ENCODE peak calls at places on chromosomes 1 and 21, in seven cellular contexts. A is neuronal stem cell, N is IMR-90, B is H9, Z is trophoblast cell, M is H1, U is mesenchymal stem cell. H is an unnamed sample.

GRCh38 chr1:152050886-152051764 is 14.3 kb upstream of the S100A11 start:
- DNase-seq in A (no peak), N (peak), B (no peak), Z (no peak), M (no peak), U (no peak), H (no peak)

GRCh38 chr1:204992499-204992898 is 50.5 kb upstream of the CNTN2 start:
- DNase-seq in A (no peak), N (no peak), B (no peak), Z (no peak), M (no peak), U (no peak), H (no peak)

GRCh38 chr1:31412732-31413404 is at the start of gene SERINC2:
- DNase-seq in A (peak), N (no peak), B (peak), Z (peak), M (no peak), U (no peak), H (peak)

GRCh38 chr1:94792876-94793605 is 27.1 kb upstream of the SLC44A3 start:
- DNase-seq in A (no peak), N (peak), B (no peak), Z (peak), M (no peak), U (peak), H (no peak)

GRCh38 chr1:212070720-212071302 is 35.3 kb downstream of the DTL start:
- DNase-seq in A (no peak), N (peak), B (no peak), Z (peak), M (no peak), U (peak), H (peak)

GRCh38 chr1:163069142-163069541 is at the start of gene RGS4:
- DNase-seq in A (peak), N (peak), B (peak), Z (peak), M (peak), U (peak), H (peak)

GRCh38 chr1:155170101-155170785 is 2.9 kb downstream of the KRTCAP2 start:
- DNase-seq in A (no peak), N (no peak), B (no peak), Z (no peak), M (no peak), U (no peak), H (no peak)

GRCh38 chr1:245971711-245972085 is 535.4 kb downstream of the SMYD3 start:
- DNase-seq in A (no peak), N (peak), B (no peak), Z (peak), M (no peak), U (peak), H (no peak)

GRCh38 chr1:233261206-233261605 is 34.3 kb downstream of the PCNX2 start:
- DNase-seq in A (no peak), N (no peak), B (no peak), Z (no peak), M (no peak), U (no peak), H (no peak)

GRCh38 chr1:17559618-17560419 is 20.3 kb downstream of the ARHGEF10L start:
- DNase-seq in A (no peak), N (no peak), B (no peak), Z (no peak), M (no peak), U (no peak), H (no peak)

GRCh38 chr21:29555601-29556000 is 256.9 kb downstream of the BACH1 start:
- DNase-seq in A (no peak), N (no peak), B (no peak), Z (no peak), M (no peak), U (no peak), H (no peak)

GRCh38 chr1:58231204-58231603 is 315.3 kb downstream of the OMA1 start:
- DNase-seq in A (no peak), N (no peak), B (no peak), Z (no peak), M (no peak), U (no peak), H (no peak)

GRCh38 chr21:42833439-42833815 is 45.9 kb downstream of the WDR4 start:
- DNase-seq in A (no peak), N (peak), B (peak), Z (peak), M (no peak), U (peak), H (peak)

GRCh38 chr1:45008076-45008475 is 3.0 kb downstream of the HECTD3 start:
- DNase-seq in A (no peak), N (no peak), B (no peak), Z (no peak), M (no peak), U (no peak), H (no peak)

GRCh38 chr1:24713176-24713575 is 32.1 kb upstream of the CLIC4 start:
- DNase-seq in A (no peak), N (no peak), B (no peak), Z (peak), M (no peak), U (no peak), H (no peak)

GRCh38 chr21:41501919-41502318 is 6.0 kb downstream of the TMPRSS2 start:
- DNase-seq in A (no peak), N (no peak), B (no peak), Z (peak), M (no peak), U (no peak), H (no peak)

GRCh38 chr1:70190180-70190579 is 15.2 kb downstream of the LRRC40 start:
- DNase-seq in A (no peak), N (no peak), B (no peak), Z (no peak), M (no peak), U (no peak), H (no peak)

GRCh38 chr1:108961752-108962486 is 1.4 kb downstream of the CLCC1 start:
- DNase-seq in A (no peak), N (no peak), B (no peak), Z (no peak), M (no peak), U (no peak), H (no peak)

GRCh38 chr1:80218112-80218511 is 1211.6 kb upstream of the ADGRL4 start:
- DNase-seq in A (peak), N (peak), B (no peak), Z (peak), M (no peak), U (peak), H (peak)

GRCh38 chr21:31557956-31558838 is 101.3 kb upstream of the SOD1 start:
- DNase-seq in A (peak), N (no peak), B (peak), Z (peak), M (no peak), U (peak), H (peak)

GRCh38 chr1:228097333-228098081 is 5.6 kb downstream of the C1orf35 start:
- DNase-seq in A (no peak), N (no peak), B (peak), Z (no peak), M (no peak), U (no peak), H (no peak)

GRCh38 chr1:18325151-18325550 is 155.6 kb upstream of the KLHDC7A start:
- DNase-seq in A (no peak), N (no peak), B (no peak), Z (no peak), M (no peak), U (no peak), H (no peak)

GRCh38 chr1:32754282-32755097 is 51.9 kb upstream of the SYNC start:
- DNase-seq in A (peak), N (peak), B (peak), Z (peak), M (no peak), U (peak), H (peak)

GRCh38 chr21:38804030-38804616 is 1.6 kb upstream of the ETS2 start:
- DNase-seq in A (no peak), N (peak), B (no peak), Z (no peak), M (no peak), U (peak), H (no peak)
- H2AK5ac ChIP-seq in A (peak), N (peak), B (no peak), Z (no peak), M (no peak), U (peak), H (no peak)

GRCh38 chr1:244841274-244841927 is 5.9 kb downstream of the COX20 start:
- DNase-seq in A (no peak), N (no peak), B (no peak), Z (no peak), M (no peak), U (no peak), H (no peak)

GRCh38 chr1:244836598-244836997 is 1.1 kb downstream of the COX20 start:
- DNase-seq in A (no peak), N (peak), B (no peak), Z (no peak), M (no peak), U (no peak), H (no peak)

GRCh38 chr1:244840219-244840794 is 4.8 kb downstream of the COX20 start:
- DNase-seq in A (no peak), N (peak), B (no peak), Z (peak), M (no peak), U (no peak), H (no peak)

GRCh38 chr1:244837597-244838258 is 2.3 kb downstream of the COX20 start:
- DNase-seq in A (no peak), N (no peak), B (no peak), Z (no peak), M (no peak), U (no peak), H (no peak)

GRCh38 chr1:244839656-244840055 is 4.2 kb downstream of the COX20 start:
- DNase-seq in A (no peak), N (peak), B (no peak), Z (no peak), M (no peak), U (no peak), H (no peak)
- H3K4me2 ChIP-seq in A (no peak), N (no peak), B (no peak), Z (no peak), M (no peak), U (no peak), H (no peak)

DNA sequence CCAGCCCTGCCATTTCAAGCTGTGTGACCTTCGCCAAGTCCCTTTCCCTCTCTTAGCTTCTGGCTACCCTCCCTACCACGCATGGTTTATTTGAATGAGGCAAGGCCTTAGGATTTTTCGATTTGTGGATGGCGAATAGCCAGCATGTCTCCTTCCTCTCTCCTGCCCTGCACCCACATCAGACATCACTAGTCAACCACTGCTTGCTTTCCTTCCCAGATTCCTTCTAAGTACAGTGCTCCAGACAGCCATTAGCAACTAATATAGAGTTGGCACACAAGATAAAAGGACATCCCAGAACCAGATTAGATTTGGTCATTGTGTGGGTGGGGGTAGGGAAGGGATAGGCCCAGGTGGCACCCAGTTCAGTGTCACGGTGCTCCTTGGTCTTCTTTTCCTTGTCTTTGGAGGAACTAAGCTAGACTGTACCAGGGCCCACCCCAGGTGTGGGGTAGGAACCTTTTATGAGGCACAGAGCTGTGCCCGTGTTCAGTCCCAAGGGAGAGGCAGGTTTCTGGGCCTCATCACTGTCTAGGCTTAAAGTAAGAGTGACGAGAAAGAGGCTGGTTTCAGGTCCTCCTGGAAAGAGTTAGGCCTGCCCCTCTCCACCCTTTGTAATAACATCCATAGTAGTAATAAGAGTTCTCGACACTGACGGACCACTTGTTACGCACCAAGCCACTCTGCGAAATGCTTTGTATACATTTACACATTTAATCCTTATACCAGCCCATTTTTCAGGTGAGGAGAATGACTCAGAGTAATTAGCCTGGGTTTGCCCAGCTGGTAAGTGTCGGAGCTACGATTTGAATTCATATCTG is 8.6 kb downstream of the ALPL start:
- DNase-seq in A (no peak), N (no peak), B (no peak), Z (no peak), M (no peak), U (no peak), H (no peak)
- H2AK5ac ChIP-seq in A (no peak), N (no peak), B (no peak), Z (no peak), M (no peak), U (no peak), H (no peak)

DNA sequence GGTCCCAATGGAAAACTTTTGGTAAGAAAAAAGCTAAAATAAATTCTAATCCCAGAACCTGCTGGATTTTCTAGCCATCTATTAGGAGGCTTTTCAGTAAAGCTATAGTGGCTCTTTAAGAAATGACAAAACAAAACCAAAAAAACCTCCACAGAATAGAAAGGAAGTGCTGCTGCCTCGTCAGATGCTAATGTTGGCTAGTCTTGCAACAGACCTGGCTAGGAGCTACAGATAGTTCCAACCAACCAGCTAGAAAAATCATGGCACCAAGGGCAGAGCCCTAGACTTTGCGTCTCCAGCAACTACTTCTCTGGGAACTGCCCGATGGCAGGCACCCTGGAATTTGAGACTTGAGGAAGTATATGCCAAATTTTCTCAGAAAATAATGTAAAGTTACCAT is 7.6 kb downstream of the CD101 start:
- DNase-seq in A (no peak), N (no peak), B (no peak), Z (no peak), M (no peak), U (no peak), H (no peak)
- H3K4me2 ChIP-seq in A (no peak), N (no peak), B (no peak), Z (no peak), M (no peak), U (no peak), H (no peak)

DNA sequence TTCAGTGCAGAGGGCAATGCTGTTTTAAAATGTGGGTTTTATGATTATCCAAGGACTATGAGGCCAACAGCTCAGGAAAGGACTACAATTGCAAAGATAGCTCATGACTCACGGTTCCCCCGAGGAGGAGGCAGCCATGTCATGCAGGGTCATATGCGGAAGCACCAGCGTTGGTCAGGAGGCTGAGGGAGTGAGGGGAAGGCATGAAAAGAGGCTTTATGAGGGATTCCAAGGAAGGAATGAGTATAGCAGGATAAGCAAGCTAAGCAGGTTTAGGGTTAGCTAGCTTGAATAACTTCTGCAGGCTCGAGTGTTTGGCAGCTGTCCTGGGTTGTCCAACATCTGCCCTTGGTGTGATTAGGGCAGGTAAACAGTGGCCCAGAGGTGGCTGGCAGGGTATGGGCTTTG is 495.1 kb downstream of the SETD4 start:
- DNase-seq in A (no peak), N (peak), B (no peak), Z (peak), M (no peak), U (peak), H (peak)
- H2AK5ac ChIP-seq in A (no peak), N (peak), B (no peak), Z (no peak), M (no peak), U (no peak), H (no peak)